ENCODE peak calls at places on chromosomes 2 and 18, in nine cellular contexts. L, O, K, P, X, E, T, I and J are unnamed samples. For H3K36me3 and H3K4me1, the result is how much of the 10 kb centered on the place peaks cover.

GRCh38 chr2:15448242-15448839 is 112.8 kb downstream of the NBAS start:
- DNase-seq in L (peak), O (no peak), K (no peak), P (no peak), X (no peak), E (no peak), T (no peak), I (no peak), J (no peak)

GRCh38 chr2:204315236-204315662 is 230.0 kb upstream of the PARD3B start:
- DNase-seq in L (peak), O (no peak), K (no peak), P (no peak), X (no peak), E (no peak), T (no peak), I (no peak), J (no peak)

GRCh38 chr18:76847926-76848325 is 25.6 kb downstream of the ZNF236 start:
- DNase-seq in L (no peak), O (no peak), K (no peak), P (no peak), X (no peak), E (no peak), T (no peak), I (no peak), J (no peak)

GRCh38 chr18:46832856-46833255 is 76.0 kb upstream of the ST8SIA5 start:
- DNase-seq in L (no peak), O (no peak), K (no peak), P (no peak), X (no peak), E (no peak), T (no peak), I (no peak), J (no peak)

GRCh38 chr18:53544926-53545325 is 679.5 kb downstream of the MBD2 start:
- DNase-seq in L (no peak), O (no peak), K (no peak), P (no peak), X (no peak), E (no peak), T (no peak), I (no peak), J (no peak)

GRCh38 chr2:19231625-19232024 is 126.8 kb downstream of the OSR1 start:
- DNase-seq in L (no peak), O (no peak), K (no peak), P (no peak), X (no peak), E (no peak), T (no peak), I (no peak), J (no peak)

GRCh38 chr2:178700922-178701342 is 106.3 kb downstream of the TTN start:
- DNase-seq in L (peak), O (no peak), K (no peak), P (no peak), X (no peak), E (peak), T (no peak), I (no peak), J (no peak)

GRCh38 chr2:1940660-1941059 is 196.3 kb upstream of the PXDN start:
- DNase-seq in L (peak), O (peak), K (no peak), P (peak), X (no peak), E (no peak), T (no peak), I (no peak), J (no peak)

GRCh38 chr18:13553449-13553848 is 172.9 kb downstream of the FAM210A start:
- DNase-seq in L (no peak), O (no peak), K (no peak), P (no peak), X (no peak), E (no peak), T (no peak), I (no peak), J (no peak)

GRCh38 chr18:49795612-49796552 is 17.5 kb downstream of the ACAA2 start:
- DNase-seq in L (peak), O (no peak), K (no peak), P (no peak), X (no peak), E (no peak), T (no peak), I (no peak), J (no peak)

GRCh38 chr2:98944786-98945185 is 8.8 kb upstream of the CRACDL start:
- DNase-seq in L (peak), O (no peak), K (peak), P (no peak), X (no peak), E (no peak), T (no peak), I (no peak), J (no peak)

GRCh38 chr2:1593371-1594205 is 150.7 kb downstream of the PXDN start:
- DNase-seq in L (peak), O (no peak), K (no peak), P (peak), X (no peak), E (no peak), T (peak), I (no peak), J (peak)

GRCh38 chr2:77232909-77233308 is 289.3 kb downstream of the LRRTM4 start:
- DNase-seq in L (peak), O (no peak), K (no peak), P (no peak), X (no peak), E (no peak), T (no peak), I (no peak), J (no peak)

GRCh38 chr18:5787936-5788335 is 107.4 kb downstream of the TMEM200C start:
- DNase-seq in L (no peak), O (no peak), K (no peak), P (no peak), X (no peak), E (no peak), T (no peak), I (no peak), J (no peak)

GRCh38 chr2:240291337-240291751 is 144.1 kb upstream of the GPC1 start:
- DNase-seq in L (no peak), O (no peak), K (no peak), P (no peak), X (no peak), E (no peak), T (peak), I (no peak), J (no peak)

GRCh38 chr2:159185401-159186130 is 100.9 kb downstream of the WDSUB1 start:
- DNase-seq in L (peak), O (peak), K (no peak), P (no peak), X (no peak), E (peak), T (no peak), I (no peak), J (no peak)

GRCh38 chr2:16203069-16203468 is 262.7 kb downstream of the MYCN start:
- DNase-seq in L (no peak), O (no peak), K (no peak), P (no peak), X (no peak), E (no peak), T (no peak), I (no peak), J (no peak)

GRCh38 chr2:84454581-84454980 is 4.5 kb downstream of the SUCLG1 start:
- DNase-seq in L (no peak), O (no peak), K (no peak), P (no peak), X (no peak), E (no peak), T (no peak), I (no peak), J (no peak)

GRCh38 chr2:152676461-152676860 is 40.8 kb downstream of the PRPF40A start:
- DNase-seq in L (no peak), O (no peak), K (no peak), P (no peak), X (no peak), E (no peak), T (no peak), I (no peak), J (no peak)
- H3K36me3 ChIP-seq in L (under half), O (under half), K (under half), P (half or more), X (under half), E (under half), T (half or more), I (half or more), J (half or more)

GRCh38 chr2:176177580-176178270 is 10.7 kb upstream of the HOXD1 start:
- DNase-seq in L (no peak), O (no peak), K (no peak), P (no peak), X (no peak), E (no peak), T (no peak), I (no peak), J (no peak)
- H3K4me3 ChIP-seq in L (no peak), O (peak), K (peak), P (peak), X (no peak), E (peak), T (peak), I (peak), J (peak)

GRCh38 chr18:3054785-3055184 is 41.8 kb upstream of the LPIN2 start:
- DNase-seq in L (no peak), O (no peak), K (no peak), P (no peak), X (no peak), E (no peak), T (no peak), I (no peak), J (no peak)
- H3K4me1 ChIP-seq in L (under half), O (under half), K (under half), P (under half), X (under half), E (under half), T (under half), I (under half), J (under half)

DNA sequence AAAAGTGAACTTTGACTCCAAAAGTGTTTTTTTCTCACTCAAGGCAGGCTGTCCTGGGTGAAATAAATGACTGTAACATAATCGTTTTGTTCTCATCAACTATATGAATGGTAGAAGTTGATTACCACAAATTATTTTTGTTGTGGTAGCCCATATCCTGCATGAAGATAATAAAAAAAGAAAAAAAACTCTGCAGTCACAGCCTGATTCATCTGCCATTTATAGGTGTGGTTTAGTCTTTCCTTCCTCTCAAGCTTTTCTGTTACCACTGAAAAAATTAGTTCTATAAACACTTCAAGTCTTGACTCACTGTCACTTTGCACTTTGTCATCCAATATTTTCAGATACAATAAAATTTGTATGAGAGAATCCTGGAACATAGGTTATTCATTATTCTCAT is 522.0 kb downstream of the PLCL1 start:
- DNase-seq in L (peak), O (no peak), K (no peak), P (no peak), X (no peak), E (peak), T (no peak), I (no peak), J (no peak)
- H3K36me3 ChIP-seq in L (under half), O (under half), K (under half), P (under half), X (under half), E (under half), T (under half), I (under half), J (under half)

DNA sequence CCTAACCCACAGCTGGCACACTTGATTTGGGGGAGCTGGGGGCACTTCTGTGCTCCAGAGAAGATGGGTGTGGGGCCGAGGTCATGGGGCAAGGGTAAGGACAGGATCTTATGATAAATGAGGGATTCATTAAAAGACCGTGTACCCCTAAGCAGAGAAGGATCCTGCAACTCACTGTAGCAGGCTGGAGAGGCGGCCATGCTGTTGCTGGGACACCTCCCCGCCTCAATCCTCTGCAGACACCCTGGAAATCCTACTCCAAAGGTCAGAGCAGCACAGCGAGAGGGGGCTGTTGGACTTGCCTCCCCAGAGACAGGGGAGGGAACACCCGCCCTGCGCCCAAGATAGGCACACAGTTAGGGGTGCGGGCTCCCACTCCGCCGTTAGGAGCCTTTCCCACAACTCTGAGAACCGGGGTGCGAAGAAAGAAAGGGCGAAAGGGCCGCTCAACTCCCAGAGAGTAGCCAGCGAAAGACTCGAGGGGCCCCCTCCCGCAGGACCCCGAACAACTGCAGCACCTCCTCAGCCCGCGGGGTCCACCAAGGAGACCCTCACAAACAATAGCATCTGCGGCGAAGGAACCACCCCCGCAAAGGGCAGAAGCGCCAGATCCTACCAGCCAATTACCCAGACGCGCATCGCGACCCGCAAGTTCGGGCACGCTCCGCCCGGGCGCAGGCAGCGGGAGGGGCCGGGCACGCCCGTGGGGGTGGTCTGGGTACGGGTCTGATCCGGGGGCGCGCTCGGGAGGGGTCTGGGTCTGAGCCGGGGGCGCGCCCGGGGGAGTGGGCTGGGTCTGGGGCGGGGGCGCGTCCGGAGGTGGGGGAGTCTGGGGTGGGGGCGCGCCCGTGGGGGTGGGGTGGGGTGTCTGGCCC is 1.3 kb downstream of the PARD6G start:
- DNase-seq in L (peak), O (no peak), K (peak), P (no peak), X (no peak), E (no peak), T (no peak), I (peak), J (peak)
- H3K4me3 ChIP-seq in L (peak), O (peak), K (peak), P (peak), X (no peak), E (no peak), T (peak), I (peak), J (peak)

GRCh38 chr2:24158131-24158530 is 16.7 kb upstream of the FAM228A start:
- DNase-seq in L (no peak), O (no peak), K (no peak), P (no peak), X (no peak), E (no peak), T (no peak), I (no peak), J (no peak)

GRCh38 chr2:24163186-24163585 is 11.7 kb upstream of the FAM228A start:
- DNase-seq in L (no peak), O (no peak), K (no peak), P (no peak), X (no peak), E (no peak), T (no peak), I (no peak), J (no peak)

GRCh38 chr2:24162494-24162893 is 12.4 kb upstream of the FAM228A start:
- DNase-seq in L (no peak), O (no peak), K (no peak), P (no peak), X (no peak), E (no peak), T (no peak), I (no peak), J (no peak)

GRCh38 chr2:24159708-24160107 is 15.1 kb upstream of the FAM228A start:
- DNase-seq in L (no peak), O (no peak), K (no peak), P (no peak), X (no peak), E (no peak), T (no peak), I (no peak), J (no peak)

GRCh38 chr2:24160761-24161160 is 14.1 kb upstream of the FAM228A start:
- DNase-seq in L (no peak), O (no peak), K (no peak), P (no peak), X (no peak), E (no peak), T (no peak), I (no peak), J (no peak)
- H3K4me1 ChIP-seq in L (under half), O (under half), K (under half), P (under half), X (under half), E (under half), T (under half), I (under half), J (under half)

GRCh38 chr2:189851174-189851826 is 67.0 kb downstream of the PMS1 start:
- DNase-seq in L (no peak), O (no peak), K (no peak), P (no peak), X (no peak), E (no peak), T (no peak), I (no peak), J (no peak)
- H3K36me3 ChIP-seq in L (under half), O (under half), K (under half), P (under half), X (under half), E (under half), T (under half), I (under half), J (under half)

GRCh38 chr2:237291138-237291792 is 122.7 kb downstream of the COL6A3 start:
- DNase-seq in L (peak), O (peak), K (peak), P (peak), X (no peak), E (no peak), T (peak), I (peak), J (peak)
- H3K4me3 ChIP-seq in L (no peak), O (no peak), K (peak), P (peak), X (no peak), E (no peak), T (peak), I (peak), J (no peak)

GRCh38 chr2:120258140-120258539 is 5.5 kb downstream of the RALB start:
- DNase-seq in L (no peak), O (no peak), K (no peak), P (no peak), X (no peak), E (no peak), T (no peak), I (no peak), J (no peak)
- H3K4me1 ChIP-seq in L (under half), O (half or more), K (under half), P (half or more), X (under half), E (under half), T (under half), I (half or more), J (under half)

GRCh38 chr2:170997893-170998477 is 68.9 kb downstream of the GORASP2 start:
- DNase-seq in L (no peak), O (no peak), K (no peak), P (no peak), X (no peak), E (no peak), T (no peak), I (no peak), J (no peak)
- H3K36me3 ChIP-seq in L (under half), O (under half), K (under half), P (under half), X (under half), E (under half), T (half or more), I (under half), J (under half)